ENCODE peak calls at places on chromosomes 4 and X, in five cellular contexts. L is fibroblast of pulmonary artery, P is mesothelial cell of epicardium, Z is astrocyte, N is lower leg skin. V is an unnamed sample.

GRCh38 chr4:38166082-38166481 is 205.9 kb downstream of the PTTG2 start:
- DNase-seq in L (no peak), P (no peak), Z (no peak), N (no peak), V (no peak)

GRCh38 chr4:8516996-8517550 is 63.1 kb upstream of the GPR78 start:
- DNase-seq in L (no peak), P (no peak), Z (no peak), N (no peak), V (no peak)

GRCh38 chr4:168854216-168854921 is 155.7 kb downstream of the CBR4 start:
- DNase-seq in L (no peak), P (no peak), Z (no peak), N (no peak), V (no peak)

GRCh38 chrX:140149761-140150160 is 184.4 kb upstream of the CXorf66 start:
- DNase-seq in L (no peak), P (no peak), Z (no peak), N (no peak), V (no peak)

GRCh38 chrX:129823115-129823514 is 20.6 kb downstream of the ZDHHC9 start:
- DNase-seq in L (peak; percentile 62), P (no peak), Z (no peak), N (no peak), V (no peak)

GRCh38 chr4:153156263-153156662 is 48.0 kb upstream of the TRIM2 start:
- DNase-seq in L (no peak), P (no peak), Z (no peak), N (no peak), V (no peak)

GRCh38 chrX:12950851-12951589 is 23.9 kb upstream of the TMSB4X start:
- DNase-seq in L (no peak), P (no peak), Z (no peak), N (no peak), V (no peak)

GRCh38 chr4:93031431-93032098 is 727.8 kb downstream of the GRID2 start:
- DNase-seq in L (peak; percentile 34), P (no peak), Z (peak; percentile 2), N (no peak), V (no peak)

GRCh38 chr4:73257995-73258667 is 467 bp downstream of the ANKRD17 start:
- DNase-seq in L (peak; percentile 32), P (peak; percentile 42), Z (peak; percentile 32), N (peak; percentile 21), V (no peak)

GRCh38 chrX:66017659-66018170 is 22.2 kb downstream of the VSIG4 start:
- DNase-seq in L (no peak), P (no peak), Z (no peak), N (no peak), V (no peak)

GRCh38 chr4:40550900-40551546 is 78.6 kb downstream of the RBM47 start:
- DNase-seq in L (peak; percentile 62), P (no peak), Z (peak; percentile 34), N (no peak), V (no peak)

GRCh38 chrX:37830371-37830770 is 17.0 kb downstream of the DYNLT3 start:
- DNase-seq in L (no peak), P (no peak), Z (no peak), N (no peak), V (no peak)

GRCh38 chrX:37824491-37825224 is 22.7 kb downstream of the DYNLT3 start:
- DNase-seq in L (no peak), P (no peak), Z (no peak), N (no peak), V (no peak)

GRCh38 chrX:37825225-37825842 is 22.0 kb downstream of the DYNLT3 start:
- DNase-seq in L (peak; percentile 52), P (no peak), Z (no peak), N (peak; percentile 15), V (peak; percentile 35)
- TF ChIP-seq CTCF in L (peak; percentile 87), P (peak; percentile 77), Z (peak; percentile 78), N (no peak), V (no peak)

GRCh38 chr4:124433044-124433443 is 279.5 kb downstream of the ANKRD50 start:
- DNase-seq in L (no peak), P (no peak), Z (no peak), N (no peak), V (no peak)

GRCh38 chr4:124433500-124433899 is 279.0 kb downstream of the ANKRD50 start:
- DNase-seq in L (peak; percentile 70), P (no peak), Z (peak; percentile 16), N (no peak), V (no peak)

GRCh38 chr4:124432500-124432899 is 280.0 kb downstream of the ANKRD50 start:
- DNase-seq in L (peak; percentile 74), P (no peak), Z (peak; percentile 72), N (no peak), V (no peak)

GRCh38 chr4:124429746-124430250 is 282.7 kb downstream of the ANKRD50 start:
- DNase-seq in L (peak; percentile 34), P (no peak), Z (no peak), N (no peak), V (no peak)

GRCh38 chr4:124431663-124432192 is 280.8 kb downstream of the ANKRD50 start:
- DNase-seq in L (peak; percentile 25), P (no peak), Z (peak; percentile 12), N (no peak), V (no peak)
- TF ChIP-seq CTCF in L (no peak), P (no peak), Z (no peak), N (no peak), V (no peak)

GRCh38 chr4:46386570-46386969 is 3.4 kb downstream of the GABRA2 start:
- DNase-seq in L (peak; percentile 18), P (peak; percentile 57), Z (no peak), N (no peak), V (no peak)
- TF ChIP-seq CTCF in L (peak; percentile 5), P (no peak), Z (no peak), N (no peak), V (no peak)

GRCh38 chrX:153374426-153374825 is 26.7 kb downstream of the PNMA6E start:
- DNase-seq in L (no peak), P (no peak), Z (no peak), N (no peak), V (no peak)
- TF ChIP-seq CTCF in L (no peak), P (no peak), Z (no peak), N (no peak), V (no peak)

GRCh38 chrX:110466790-110467189 is 108.1 kb downstream of the RTL9 start:
- DNase-seq in L (no peak), P (no peak), Z (no peak), N (no peak), V (no peak)

GRCh38 chrX:110462957-110463356 is 104.3 kb downstream of the RTL9 start:
- DNase-seq in L (no peak), P (no peak), Z (no peak), N (no peak), V (no peak)
- TF ChIP-seq CTCF in L (no peak), P (no peak), Z (peak; percentile 17), N (no peak), V (no peak)

GRCh38 chr4:25532579-25532978 is 123.1 kb upstream of the SLC34A2 start:
- DNase-seq in L (peak; percentile 7), P (no peak), Z (no peak), N (no peak), V (no peak)

GRCh38 chr4:25533237-25533636 is 122.4 kb upstream of the SLC34A2 start:
- DNase-seq in L (no peak), P (no peak), Z (no peak), N (no peak), V (no peak)

GRCh38 chr4:25528391-25528790 is 127.3 kb upstream of the SLC34A2 start:
- DNase-seq in L (no peak), P (no peak), Z (no peak), N (no peak), V (no peak)

GRCh38 chr4:25535278-25535677 is 120.4 kb upstream of the SLC34A2 start:
- DNase-seq in L (peak; percentile 13), P (no peak), Z (no peak), N (no peak), V (no peak)

DNA sequence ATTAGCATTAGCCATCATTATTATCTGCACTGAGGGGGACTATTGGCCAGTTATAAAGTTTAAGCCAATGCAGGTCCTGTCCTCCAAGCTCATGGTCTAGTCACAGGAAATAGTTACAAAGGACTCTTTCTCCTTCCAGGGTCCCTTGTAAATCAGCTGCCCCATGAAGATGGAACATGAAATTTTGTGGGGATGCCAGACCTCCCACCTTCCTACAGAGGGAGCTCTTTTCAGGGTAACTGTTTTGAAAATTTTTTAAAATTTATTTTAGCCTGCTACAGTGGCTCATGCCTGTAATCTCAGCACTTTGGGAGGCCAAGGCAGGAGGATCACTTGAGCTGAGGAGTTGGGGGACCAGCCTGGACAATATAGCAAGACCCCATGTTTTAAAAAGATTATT is 124.4 kb upstream of the SLC34A2 start:
- DNase-seq in L (peak; percentile 4), P (no peak), Z (no peak), N (no peak), V (no peak)
- TF ChIP-seq CTCF in L (peak; percentile 49), P (peak; percentile 29), Z (no peak), N (no peak), V (no peak)

DNA sequence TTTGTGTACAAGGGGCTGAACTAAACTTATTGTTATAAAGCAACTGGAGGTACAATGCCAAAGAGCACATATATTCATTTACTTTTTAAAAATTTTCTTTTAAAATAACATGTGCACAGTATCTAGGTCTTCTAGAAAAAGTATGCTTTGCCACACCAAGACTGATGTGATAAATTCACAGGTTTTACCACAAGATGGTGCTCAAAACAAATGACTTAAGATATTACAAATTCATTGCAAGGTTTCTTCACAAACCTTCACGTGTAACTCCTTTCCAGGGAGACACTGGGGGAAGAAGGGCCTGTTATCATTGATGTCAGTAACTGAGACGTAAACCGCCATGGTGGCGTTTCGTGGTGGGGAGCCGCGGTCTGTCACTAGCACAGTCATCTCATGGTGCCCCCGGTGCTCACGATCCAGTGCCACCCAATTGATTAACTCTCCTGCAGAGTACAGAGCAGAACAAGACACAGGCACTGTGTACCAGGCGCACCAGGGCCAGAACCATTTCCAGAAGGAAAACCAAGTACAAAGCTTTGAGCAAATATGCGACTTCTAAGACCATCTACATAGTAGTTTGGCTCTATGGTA is 162.2 kb downstream of the DCHS2 start:
- DNase-seq in L (peak; percentile 46), P (no peak), Z (peak; percentile 1), N (no peak), V (no peak)
- TF ChIP-seq CTCF in L (peak; percentile 29), P (peak; percentile 32), Z (peak; percentile 40), N (no peak), V (no peak)

DNA sequence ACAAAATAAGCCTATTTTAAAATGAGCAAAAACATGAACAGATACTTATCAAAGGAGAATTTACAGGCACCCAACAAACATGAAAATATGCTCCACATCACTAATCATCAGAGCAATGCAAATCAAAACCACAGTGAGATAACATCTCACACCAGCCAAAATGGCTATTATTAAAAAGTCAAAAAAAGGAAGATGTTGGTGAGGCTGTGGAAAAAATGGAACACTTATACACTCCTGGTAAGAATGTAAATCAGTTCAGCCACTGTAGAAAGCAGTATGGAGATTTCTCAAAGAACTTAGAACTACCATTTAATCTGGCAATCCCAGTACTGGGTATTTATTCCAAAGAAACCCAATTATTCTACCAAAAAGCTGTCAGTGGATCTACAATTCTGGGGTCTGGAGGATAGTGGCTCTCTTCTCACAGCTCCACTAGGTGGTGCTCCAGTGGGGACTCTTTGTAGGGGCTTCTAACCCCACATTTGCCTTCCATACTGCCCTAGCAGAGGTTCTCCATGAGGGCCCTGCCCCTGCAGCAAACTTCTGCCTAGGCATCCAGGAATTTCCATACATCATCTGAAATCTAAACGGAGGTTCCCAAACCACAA is 9.1 kb upstream of the ZNF732 start:
- DNase-seq in L (no peak), P (no peak), Z (no peak), N (no peak), V (no peak)
- TF ChIP-seq CTCF in L (no peak), P (no peak), Z (no peak), N (no peak), V (no peak)

V was measured in omental fat pad.